ENCODE peak calls at places on chromosomes 12 and 14, in four cellular contexts. One of them, this sample, is unnamed.

GRCh38 chr12:1592444-1593231 is 1.7 kb downstream of the FBXL14 start:
- DNase-seq in HCT116: no peak
- DNase-seq in AG04450: no peak
- DNase-seq in RPMI8226: peak
- DNase-seq in this sample: no peak

GRCh38 chr12:69894800-69895199 is 69.8 kb downstream of the MYRFL start:
- DNase-seq in HCT116: no peak
- DNase-seq in AG04450: no peak
- DNase-seq in RPMI8226: no peak
- DNase-seq in this sample: no peak

GRCh38 chr14:94005324-94005723 is 8.2 kb downstream of the CCDC197 start:
- DNase-seq in RPMI8226: peak
- DNase-seq in HCT116: no peak
- DNase-seq in AG04450: no peak
- DNase-seq in this sample: no peak

GRCh38 chr12:117188961-117189724 is 1.1 kb downstream of the FBXO21 start:
- DNase-seq in RPMI8226: no peak
- DNase-seq in HCT116: no peak
- DNase-seq in AG04450: peak
- DNase-seq in this sample: no peak

GRCh38 chr12:132327351-132328171 is 1.8 kb downstream of the GALNT9 start:
- DNase-seq in HCT116: no peak
- DNase-seq in RPMI8226: no peak
- DNase-seq in AG04450: peak
- DNase-seq in this sample: peak

GRCh38 chr14:100440207-100440631 is 117.1 kb downstream of the SLC25A47 start:
- DNase-seq in HCT116: no peak
- DNase-seq in AG04450: peak
- DNase-seq in RPMI8226: peak
- DNase-seq in this sample: peak

GRCh38 chr12:106955377-106956047 is at the start of gene TMEM263:
- DNase-seq in HCT116: peak
- DNase-seq in AG04450: peak
- DNase-seq in RPMI8226: peak
- DNase-seq in this sample: peak

GRCh38 chr12:75854681-75855309 is 176.8 kb downstream of the PHLDA1 start:
- DNase-seq in HCT116: no peak
- DNase-seq in AG04450: no peak
- DNase-seq in RPMI8226: no peak
- DNase-seq in this sample: no peak

GRCh38 chr12:95446511-95446910 is 27.4 kb upstream of the METAP2 start:
- DNase-seq in HCT116: no peak
- DNase-seq in RPMI8226: no peak
- DNase-seq in AG04450: no peak
- DNase-seq in this sample: no peak

GRCh38 chr12:19490908-19491307 is 51.6 kb downstream of the AEBP2 start:
- DNase-seq in AG04450: no peak
- DNase-seq in HCT116: no peak
- DNase-seq in RPMI8226: no peak
- DNase-seq in this sample: peak

GRCh38 chr14:95597784-95598204 is 62.9 kb downstream of the GLRX5 start:
- DNase-seq in AG04450: no peak
- DNase-seq in RPMI8226: no peak
- DNase-seq in HCT116: no peak
- DNase-seq in this sample: peak

GRCh38 chr12:50509009-50509663 is 4.4 kb downstream of the DIP2B start:
- DNase-seq in HCT116: no peak
- DNase-seq in RPMI8226: no peak
- DNase-seq in AG04450: no peak
- DNase-seq in this sample: no peak

GRCh38 chr12:111412007-111412829 is 6.5 kb downstream of the SH2B3 start:
- DNase-seq in AG04450: no peak
- DNase-seq in HCT116: no peak
- DNase-seq in RPMI8226: no peak
- DNase-seq in this sample: no peak